ENCODE peak calls at places on chromosomes 7 and 10, in seven cellular contexts. C, I, R, N, U, O and A are unnamed samples.

GRCh38 chr10:125165584-125166340 is 5.4 kb upstream of the CTBP2 start:
- DNase-seq in C (no peak), I (no peak), R (no peak), N (no peak), U (no peak), O (no peak), A (no peak)

GRCh38 chr7:117689421-117689820 is 183.8 kb downstream of the CTTNBP2 start:
- DNase-seq in C (no peak), I (no peak), R (no peak), N (no peak), U (no peak), O (no peak), A (no peak)

GRCh38 chr7:129098409-129099084 is 43.6 kb upstream of the TNPO3 start:
- DNase-seq in C (no peak), I (no peak), R (no peak), N (no peak), U (no peak), O (no peak), A (no peak)

GRCh38 chr10:79287973-79288715 is 59.1 kb upstream of the PPIF start:
- DNase-seq in C (no peak), I (no peak), R (no peak), N (no peak), U (no peak), O (no peak), A (no peak)

GRCh38 chr10:103968441-103969391 is 1.8 kb downstream of the SLK start:
- DNase-seq in C (no peak), I (no peak), R (no peak), N (no peak), U (no peak), O (no peak), A (no peak)

GRCh38 chr7:121475806-121476205 is 79.7 kb upstream of the FAM3C start:
- DNase-seq in C (no peak), I (no peak), R (no peak), N (peak), U (no peak), O (no peak), A (no peak)

GRCh38 chr10:132350946-132351345 is 19.0 kb downstream of the LRRC27 start:
- DNase-seq in C (no peak), I (no peak), R (no peak), N (no peak), U (no peak), O (no peak), A (no peak)

GRCh38 chr10:48224979-48225560 is 49.4 kb downstream of the FRMPD2 start:
- DNase-seq in C (no peak), I (no peak), R (no peak), N (no peak), U (no peak), O (no peak), A (no peak)

GRCh38 chr7:20797174-20798080 is 10.7 kb upstream of the SP8 start:
- DNase-seq in C (no peak), I (no peak), R (no peak), N (no peak), U (no peak), O (peak), A (no peak)

GRCh38 chr7:65250216-65250615 is 123.4 kb upstream of the ZNF92 start:
- DNase-seq in C (no peak), I (no peak), R (no peak), N (no peak), U (no peak), O (peak), A (no peak)

GRCh38 chr7:83691095-83691494 is 42.2 kb upstream of the SEMA3E start:
- DNase-seq in C (no peak), I (no peak), R (no peak), N (no peak), U (no peak), O (no peak), A (no peak)

GRCh38 chr7:100053201-100053600 is 3.6 kb downstream of the ZSCAN21 start:
- DNase-seq in C (peak), I (no peak), R (peak), N (peak), U (peak), O (no peak), A (peak)

GRCh38 chr7:5564894-5565293 is 141.3 kb upstream of the TNRC18 start:
- DNase-seq in C (no peak), I (no peak), R (no peak), N (no peak), U (no peak), O (no peak), A (no peak)

GRCh38 chr10:27884185-27884630 is 114.7 kb downstream of the ODAD2 start:
- DNase-seq in C (no peak), I (no peak), R (no peak), N (no peak), U (no peak), O (no peak), A (no peak)

GRCh38 chr10:21993360-21994001 is 10.0 kb downstream of the DNAJC1 start:
- DNase-seq in C (peak), I (no peak), R (peak), N (no peak), U (no peak), O (no peak), A (peak)

GRCh38 chr7:83305027-83305426 is 142.3 kb upstream of the PCLO start:
- DNase-seq in C (no peak), I (no peak), R (no peak), N (no peak), U (no peak), O (no peak), A (no peak)

GRCh38 chr7:29146888-29147609 is 712 bp upstream of the CPVL start:
- DNase-seq in C (peak), I (no peak), R (no peak), N (peak), U (no peak), O (no peak), A (peak)

GRCh38 chr7:30596043-30596641 is 1.5 kb downstream of the GARS1 start:
- DNase-seq in C (no peak), I (no peak), R (peak), N (peak), U (peak), O (no peak), A (peak)

GRCh38 chr7:74272305-74273038 is 16.7 kb upstream of the CLIP2 start:
- DNase-seq in C (no peak), I (peak), R (peak), N (no peak), U (peak), O (no peak), A (no peak)

GRCh38 chr10:62214364-62214874 is 54.2 kb downstream of the RTKN2 start:
- DNase-seq in C (no peak), I (no peak), R (no peak), N (no peak), U (no peak), O (no peak), A (no peak)

GRCh38 chr10:70537398-70538194 is 59.0 kb downstream of the PALD1 start:
- DNase-seq in C (no peak), I (no peak), R (peak), N (peak), U (no peak), O (peak), A (peak)

GRCh38 chr10:15540729-15541128 is 169.6 kb upstream of the FAM171A1 start:
- DNase-seq in C (no peak), I (no peak), R (no peak), N (no peak), U (no peak), O (no peak), A (no peak)

GRCh38 chr7:37643876-37644275 is 39.7 kb upstream of the GPR141 start:
- DNase-seq in C (no peak), I (no peak), R (no peak), N (no peak), U (no peak), O (peak), A (no peak)

GRCh38 chr10:127945335-127945734 is 38.4 kb downstream of the PTPRE start:
- DNase-seq in C (peak), I (no peak), R (no peak), N (no peak), U (no peak), O (no peak), A (no peak)

GRCh38 chr7:40802497-40802896 is 667.7 kb downstream of the SUGCT start:
- DNase-seq in C (no peak), I (no peak), R (no peak), N (no peak), U (no peak), O (no peak), A (no peak)

GRCh38 chr7:55150166-55150565 is 131.3 kb downstream of the EGFR start:
- DNase-seq in C (no peak), I (no peak), R (no peak), N (no peak), U (no peak), O (no peak), A (no peak)

GRCh38 chr7:51970961-51971655 is 654.5 kb upstream of the COBL start:
- DNase-seq in C (no peak), I (no peak), R (no peak), N (no peak), U (no peak), O (no peak), A (no peak)

GRCh38 chr10:130025811-130026510 is 61.9 kb upstream of the EBF3 start:
- DNase-seq in C (no peak), I (no peak), R (no peak), N (no peak), U (no peak), O (no peak), A (no peak)

GRCh38 chr10:102226542-102226870 is 407 bp downstream of the ELOVL3 start:
- DNase-seq in C (no peak), I (no peak), R (no peak), N (no peak), U (no peak), O (no peak), A (no peak)

GRCh38 chr10:83908987-83909386 is 230.3 kb upstream of the GHITM start:
- DNase-seq in C (no peak), I (no peak), R (no peak), N (no peak), U (no peak), O (no peak), A (no peak)

GRCh38 chr10:23198610-23198939 is 6.5 kb downstream of the PTF1A start:
- DNase-seq in C (no peak), I (no peak), R (no peak), N (no peak), U (no peak), O (no peak), A (no peak)

GRCh38 chr7:112071856-112072255 is 134.3 kb downstream of the DOCK4 start:
- DNase-seq in C (no peak), I (no peak), R (no peak), N (no peak), U (no peak), O (no peak), A (no peak)

GRCh38 chr7:13540429-13540828 is 449.0 kb downstream of the ETV1 start:
- DNase-seq in C (no peak), I (no peak), R (no peak), N (no peak), U (no peak), O (no peak), A (no peak)

GRCh38 chr10:11602919-11603523 is 8.4 kb downstream of the USP6NL start:
- DNase-seq in C (peak), I (peak), R (no peak), N (peak), U (no peak), O (no peak), A (no peak)

GRCh38 chr7:86939197-86939814 is 120.1 kb downstream of the ELAPOR2 start:
- DNase-seq in C (peak), I (peak), R (peak), N (peak), U (peak), O (no peak), A (peak)

GRCh38 chr7:26198133-26198780 is 2.3 kb downstream of the HNRNPA2B1 start:
- DNase-seq in C (no peak), I (no peak), R (no peak), N (no peak), U (no peak), O (no peak), A (peak)

GRCh38 chr10:31770307-31770902 is 158.2 kb downstream of the ARHGAP12 start:
- DNase-seq in C (no peak), I (no peak), R (peak), N (peak), U (peak), O (no peak), A (peak)

GRCh38 chr7:22853674-22854157 is 31.1 kb upstream of the TOMM7 start:
- DNase-seq in C (peak), I (no peak), R (no peak), N (no peak), U (peak), O (no peak), A (no peak)

GRCh38 chr10:47060993-47061500 is 149.8 kb downstream of the PTPN20 start:
- DNase-seq in C (no peak), I (no peak), R (no peak), N (no peak), U (no peak), O (no peak), A (no peak)
- TF ChIP-seq JUND in C (no peak), I (no peak), R (no peak), N (no peak), U (no peak), O (no peak), A (no peak)

DNA sequence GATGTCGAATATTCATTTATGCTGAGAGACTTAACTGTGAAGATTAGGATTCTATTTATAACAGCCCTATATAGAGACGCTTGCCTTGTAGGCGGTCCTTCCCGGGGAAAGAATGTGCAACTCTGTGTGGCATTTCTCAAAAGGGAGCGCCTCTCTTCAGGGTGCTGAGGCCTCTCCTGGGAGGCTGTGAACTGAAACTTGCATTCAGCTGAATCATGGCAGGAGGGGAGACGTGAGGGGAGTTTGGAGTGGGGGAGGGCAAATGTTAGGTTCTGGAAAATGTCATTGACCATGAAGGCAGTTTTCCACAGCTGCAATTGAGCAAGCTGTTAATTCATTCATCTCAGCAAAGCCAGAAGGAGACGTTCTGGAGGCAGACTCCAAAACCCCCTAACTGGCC is 233.2 kb upstream of the FZD8 start:
- DNase-seq in C (no peak), I (no peak), R (no peak), N (no peak), U (no peak), O (peak), A (no peak)
- TF ChIP-seq JUND in C (no peak), I (no peak), R (no peak), N (no peak), U (no peak), O (no peak), A (no peak)

GRCh38 chr7:109821156-109821555 is 1251.5 kb downstream of the DNAJB9 start:
- DNase-seq in C (no peak), I (no peak), R (peak), N (no peak), U (no peak), O (no peak), A (no peak)
- TF ChIP-seq JUND in C (no peak), I (no peak), R (no peak), N (no peak), U (no peak), O (no peak), A (no peak)

GRCh38 chr7:107857541-107857912 is 33.5 kb upstream of the DLD start:
- DNase-seq in C (no peak), I (no peak), R (no peak), N (peak), U (no peak), O (no peak), A (no peak)

GRCh38 chr7:107856806-107857540 is 34.0 kb upstream of the DLD start:
- DNase-seq in C (no peak), I (no peak), R (no peak), N (peak), U (no peak), O (no peak), A (no peak)

GRCh38 chr7:107858280-107858679 is 32.7 kb upstream of the DLD start:
- DNase-seq in C (no peak), I (no peak), R (no peak), N (no peak), U (no peak), O (no peak), A (no peak)

GRCh38 chr7:107860981-107861652 is 29.9 kb upstream of the DLD start:
- DNase-seq in C (no peak), I (no peak), R (no peak), N (no peak), U (no peak), O (no peak), A (no peak)

GRCh38 chr7:107860241-107860961 is 30.6 kb upstream of the DLD start:
- DNase-seq in C (no peak), I (no peak), R (no peak), N (no peak), U (no peak), O (no peak), A (no peak)
- TF ChIP-seq JUND in C (no peak), I (no peak), R (no peak), N (no peak), U (no peak), O (no peak), A (no peak)

DNA sequence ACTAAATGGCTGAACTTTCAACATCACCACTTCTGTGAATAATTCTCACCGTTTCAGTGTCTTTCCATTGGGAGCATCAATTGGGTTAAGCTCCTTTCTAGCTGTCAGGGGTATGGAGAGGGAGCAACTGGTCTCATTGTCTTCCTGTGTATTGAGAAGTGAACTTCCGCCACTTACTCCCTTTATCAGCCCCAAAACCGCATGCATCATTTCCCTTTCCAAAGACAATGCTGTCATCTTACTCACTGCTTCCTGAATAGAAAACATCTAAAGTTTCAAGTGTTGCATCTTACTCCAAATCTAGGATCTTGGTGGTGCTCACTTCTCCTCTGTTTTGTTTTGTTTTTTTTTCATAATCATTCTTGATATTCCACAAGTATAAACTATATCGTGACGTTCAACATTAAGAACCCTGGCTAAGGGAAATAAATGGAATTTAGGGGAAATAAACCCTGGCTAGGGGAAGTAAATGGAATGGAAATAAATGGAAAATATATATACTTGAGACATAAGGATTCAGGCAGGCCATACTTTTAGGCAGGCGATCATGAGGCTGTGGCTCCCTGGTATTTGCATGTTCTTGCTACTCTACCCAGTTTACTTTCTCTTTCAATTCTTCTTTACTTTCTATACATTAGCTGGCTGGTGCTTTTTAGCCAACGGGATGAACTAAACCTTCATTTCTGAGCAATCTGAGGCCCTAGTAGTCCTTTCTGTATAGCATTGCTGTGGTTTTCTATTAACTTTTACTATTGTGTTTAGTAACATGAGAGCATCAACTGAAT is 371.9 kb downstream of the BMPER start:
- DNase-seq in C (no peak), I (no peak), R (no peak), N (no peak), U (no peak), O (no peak), A (no peak)
- TF ChIP-seq JUND in C (no peak), I (no peak), R (no peak), N (no peak), U (peak), O (no peak), A (no peak)

DNA sequence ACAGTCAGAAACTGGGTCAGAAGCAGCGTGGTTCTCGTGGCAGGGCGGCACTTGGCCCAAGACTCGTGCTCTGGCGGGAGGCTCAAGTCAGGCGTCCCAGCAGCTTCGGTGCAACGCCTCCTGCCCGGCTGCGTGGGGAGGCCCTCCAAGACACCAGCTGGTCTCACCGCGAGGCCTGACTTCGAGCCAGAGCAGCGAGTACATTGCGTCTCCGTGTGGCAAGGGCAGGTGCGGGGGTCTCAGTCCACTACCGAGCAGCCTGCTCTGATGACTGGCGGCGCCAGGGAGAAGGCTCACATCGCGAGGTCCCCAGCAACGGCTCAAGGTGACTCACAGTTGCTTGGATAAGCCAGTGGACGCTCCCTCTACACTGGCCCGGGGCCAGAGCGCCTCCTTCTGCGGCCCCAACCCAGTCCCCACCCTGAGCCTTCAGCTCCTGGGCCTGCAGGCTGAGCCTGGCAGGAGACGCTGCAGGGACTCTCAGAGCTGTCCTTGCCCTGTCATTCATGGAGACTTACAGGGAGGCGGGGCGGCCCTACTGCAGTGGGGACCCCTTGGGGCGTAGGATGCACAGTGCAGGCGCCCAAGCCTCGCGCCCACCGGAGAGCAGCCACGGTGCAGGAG is 41.9 kb upstream of the PRKAR1B start:
- DNase-seq in C (no peak), I (no peak), R (peak), N (no peak), U (peak), O (peak), A (no peak)
- TF ChIP-seq JUND in C (no peak), I (no peak), R (no peak), N (no peak), U (no peak), O (no peak), A (no peak)

DNA sequence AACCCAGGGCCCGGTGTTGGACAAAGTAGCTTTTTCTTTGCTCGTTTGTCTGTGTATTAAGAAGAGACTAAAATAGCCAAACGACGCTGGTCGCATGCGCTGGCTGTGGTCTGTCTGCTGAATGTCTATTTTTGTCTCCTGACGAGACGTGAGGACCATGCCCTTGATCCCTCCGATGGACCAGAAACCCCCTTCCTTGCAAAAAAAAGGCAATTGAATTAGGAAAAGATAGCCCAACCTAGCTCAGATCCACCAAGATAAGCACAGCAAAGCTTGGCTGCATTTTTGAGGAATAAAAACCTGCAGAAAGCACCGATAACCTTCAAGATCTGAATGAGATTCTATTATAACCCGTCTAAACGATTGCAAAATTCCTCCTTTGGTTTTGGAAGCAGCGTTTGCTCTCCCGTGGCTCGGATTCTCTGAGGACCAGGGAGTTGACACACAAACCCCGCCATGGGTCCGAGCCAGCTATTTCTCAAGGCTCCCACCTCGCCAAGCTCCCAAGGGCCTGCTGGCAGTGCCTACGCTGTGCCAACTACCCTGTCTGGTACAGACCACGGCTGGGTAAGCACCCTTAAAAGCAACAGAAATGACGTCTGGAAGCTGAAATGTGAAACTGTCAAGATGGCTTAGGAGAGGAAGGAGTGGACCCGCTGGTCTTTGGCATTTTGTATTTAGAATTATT is 17.7 kb upstream of the TTYH3 start:
- DNase-seq in C (no peak), I (no peak), R (no peak), N (no peak), U (peak), O (no peak), A (no peak)
- TF ChIP-seq JUND in C (no peak), I (no peak), R (no peak), N (no peak), U (no peak), O (no peak), A (no peak)